ENCODE peak calls at places on chromosomes 5 and 9, in four cellular contexts. Q is Panc1, N is cardiac muscle cell, C is small intestine. P is an unnamed sample.

GRCh38 chr9:87395804-87396458 is 101.7 kb upstream of the DAPK1 start:
- DNase-seq in Q (no peak), C (peak; percentile 73), N (no peak), P (no peak)

GRCh38 chr9:18800579-18800978 is 232.4 kb downstream of the SAXO1 start:
- DNase-seq in Q (no peak), C (no peak), N (no peak), P (no peak)

GRCh38 chr5:124979174-124979573 is 232.7 kb upstream of the ZNF608 start:
- DNase-seq in Q (no peak), C (peak; percentile 21), N (no peak), P (no peak)

GRCh38 chr9:136944519-136945332 is at the start of the genes C8G and FBXW5:
- DNase-seq in Q (peak; percentile 62), N (peak; percentile 96), C (peak; percentile 96), P (peak; percentile 98)

GRCh38 chr5:144028058-144028457 is 142.4 kb downstream of the YIPF5 start:
- DNase-seq in Q (no peak), N (peak; percentile 78), C (no peak), P (no peak)

GRCh38 chr5:58451732-58452565 is 7.9 kb downstream of the PLK2 start:
- DNase-seq in Q (no peak), N (peak; percentile 77), C (no peak), P (no peak)

GRCh38 chr5:9388941-9389674 is 156.8 kb downstream of the SEMA5A start:
- DNase-seq in N (no peak), Q (no peak), C (no peak), P (no peak)

GRCh38 chr5:153696256-153696655 is 205.8 kb downstream of the GRIA1 start:
- DNase-seq in Q (no peak), C (no peak), N (no peak), P (no peak)

GRCh38 chr5:41270423-41271251 is 57.3 kb upstream of the C6 start:
- DNase-seq in C (peak; percentile 78), Q (peak; percentile 64), N (peak; percentile 91), P (peak; percentile 71)

GRCh38 chr9:97038909-97039781 is at the start of gene CTSV:
- DNase-seq in C (peak; percentile 92), N (peak; percentile 90), Q (peak; percentile 32), P (peak; percentile 84)

GRCh38 chr5:117803533-117803932 is 1184.8 kb downstream of the DTWD2 start:
- DNase-seq in Q (no peak), C (no peak), N (peak; percentile 33), P (no peak)

GRCh38 chr9:78714591-78714990 is 417.7 kb downstream of the PSAT1 start:
- DNase-seq in N (no peak), C (no peak), Q (no peak), P (no peak)

GRCh38 chr5:124906339-124907097 is 160.1 kb upstream of the ZNF608 start:
- DNase-seq in Q (no peak), N (peak; percentile 92), C (peak; percentile 71), P (peak; percentile 88)

GRCh38 chr5:53360811-53361210 is 119.6 kb upstream of the FST start:
- DNase-seq in Q (no peak), N (peak; percentile 87), C (no peak), P (no peak)

GRCh38 chr9:120655005-120655622 is 59.2 kb downstream of the MEGF9 start:
- DNase-seq in Q (no peak), N (peak; percentile 11), C (peak; percentile 65), P (no peak)

GRCh38 chr5:66993448-66993847 is 203.2 kb downstream of the CD180 start:
- DNase-seq in C (no peak), Q (no peak), N (no peak), P (no peak)

GRCh38 chr5:84381501-84382362 is 2.9 kb downstream of the EDIL3 start:
- DNase-seq in Q (no peak), C (no peak), N (peak; percentile 31), P (no peak)

GRCh38 chr5:31469886-31470285 is 62.0 kb downstream of the DROSHA start:
- DNase-seq in C (no peak), N (no peak), Q (no peak), P (no peak)

GRCh38 chr5:173963107-173963506 is 25.9 kb upstream of the C5orf47 start:
- DNase-seq in C (no peak), N (peak; percentile 43), Q (peak; percentile 56), P (no peak)

GRCh38 chr9:129143031-129143441 is 31.8 kb downstream of the PTPA start:
- DNase-seq in Q (peak; percentile 68), C (peak; percentile 84), N (peak; percentile 97), P (peak; percentile 94)

GRCh38 chr9:129142536-129142935 is 31.3 kb downstream of the PTPA start:
- DNase-seq in N (no peak), C (no peak), Q (no peak), P (no peak)

GRCh38 chr9:129143461-129143927 is 32.3 kb downstream of the PTPA start:
- DNase-seq in C (no peak), N (peak; percentile 98), Q (no peak), P (peak; percentile 94)

GRCh38 chr9:129141066-129142041 is 30.1 kb downstream of the PTPA start:
- DNase-seq in C (peak; percentile 33), N (peak; percentile 93), Q (no peak), P (peak; percentile 44)

DNA sequence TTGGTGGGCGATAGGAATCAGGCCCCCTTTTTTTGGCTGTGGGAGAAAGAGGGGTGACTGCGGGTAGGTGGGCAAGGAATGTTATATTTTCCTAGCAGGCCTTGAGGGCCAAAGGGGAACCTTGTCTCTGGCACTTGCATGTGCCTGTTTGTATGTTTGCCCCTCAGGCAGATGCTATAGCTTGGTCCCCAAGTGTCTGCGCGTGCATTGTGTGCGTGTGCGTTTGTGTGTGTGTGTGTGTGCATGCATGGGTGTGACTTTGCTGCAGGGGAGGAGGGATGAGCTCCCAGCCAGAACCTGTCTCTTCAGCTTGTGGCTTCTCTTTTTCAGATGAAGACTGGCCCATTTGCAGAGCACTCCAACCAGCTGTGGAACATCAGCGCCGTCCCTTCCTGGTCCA is 30.9 kb downstream of the PTPA start:
- DNase-seq in Q (no peak), C (no peak), N (no peak), P (no peak)
- H3K4me1 ChIP-seq in Q (peaks cover 34% of the 10 kb centered on the region), C (peaks cover 14% of the 10 kb centered on the region), N (peaks cover 70% of the 10 kb centered on the region), P (peaks cover 81% of the 10 kb centered on the region)

GRCh38 chr5:79843450-79844388 is 147.3 kb downstream of the MTX3 start:
- DNase-seq in Q (no peak), C (no peak), N (no peak), P (no peak)

GRCh38 chr5:79847561-79847960 is 143.5 kb downstream of the MTX3 start:
- DNase-seq in N (no peak), C (no peak), Q (no peak), P (no peak)

GRCh38 chr5:79844571-79844970 is 146.5 kb downstream of the MTX3 start:
- DNase-seq in N (no peak), Q (no peak), C (no peak), P (no peak)

GRCh38 chr5:79846198-79846521 is 144.9 kb downstream of the MTX3 start:
- DNase-seq in Q (no peak), C (no peak), N (no peak), P (no peak)

DNA sequence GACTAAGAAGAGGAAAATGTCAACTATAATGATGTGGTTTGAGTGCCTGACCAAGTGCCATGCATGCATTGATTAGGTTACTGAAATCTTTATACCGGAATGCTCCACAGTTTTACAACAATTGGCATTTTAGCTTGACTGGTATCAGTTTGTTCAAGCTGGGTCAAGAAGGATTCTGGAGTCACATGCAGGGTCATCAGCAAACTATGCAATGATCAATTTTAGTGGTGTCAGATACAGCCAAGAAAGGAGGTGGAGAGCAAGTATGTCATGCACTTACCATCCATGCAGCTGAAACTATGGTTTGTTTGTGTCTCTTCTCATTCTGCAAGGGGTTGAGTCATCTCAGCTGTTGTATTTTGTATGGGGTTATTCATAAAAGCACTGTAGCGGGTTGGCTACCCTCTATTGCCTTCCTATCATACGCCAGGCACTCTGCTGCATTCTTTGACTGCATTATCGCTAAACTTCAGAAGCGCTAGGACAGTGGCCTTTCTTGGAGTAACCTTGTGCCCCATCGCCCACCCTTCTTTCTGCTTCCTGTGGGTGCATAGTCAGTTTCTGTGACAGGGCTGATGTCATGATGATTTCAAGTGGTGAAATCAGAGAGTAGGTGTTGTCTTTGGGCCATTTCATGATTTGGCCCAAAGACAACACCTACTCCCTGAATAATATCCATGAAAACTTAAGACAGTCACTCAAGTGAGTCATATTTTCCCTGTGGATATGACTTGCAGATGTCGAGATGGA is 145.4 kb downstream of the MTX3 start:
- DNase-seq in N (peak; percentile 48), C (no peak), Q (no peak), P (no peak)
- H3K4me3 ChIP-seq in N (no peak overlapping the region), C (no peak overlapping the region), Q (no peak overlapping the region), P (no peak overlapping the region)

DNA sequence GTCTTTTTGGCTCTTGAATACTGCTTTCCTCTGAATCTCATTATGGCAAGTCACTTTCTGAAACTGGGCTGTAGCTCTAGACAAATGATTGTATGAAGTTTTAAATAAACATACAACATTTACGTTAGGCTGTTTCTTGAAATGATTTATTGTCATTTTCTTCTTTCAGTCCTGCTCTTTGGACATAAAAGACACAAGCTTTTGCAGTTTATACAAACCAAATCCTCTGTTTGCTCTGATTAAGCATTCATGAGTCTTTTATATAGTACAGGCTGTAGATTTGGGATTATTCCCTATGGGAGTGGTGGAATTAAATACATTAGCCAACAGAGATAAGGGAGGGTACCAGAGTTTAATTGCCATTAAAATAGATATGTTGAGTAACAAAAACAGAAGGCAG is 139.7 kb downstream of the CEP120 start:
- DNase-seq in N (no peak), C (no peak), Q (no peak), P (no peak)
- H3K27ac ChIP-seq in N (no peak overlapping the region), C (no peak overlapping the region), Q (no peak overlapping the region), P (no peak overlapping the region)

GRCh38 chr5:126355940-126356339 is 67.3 kb upstream of the GRAMD2B start:
- DNase-seq in C (peak; percentile 42), Q (no peak), N (no peak), P (no peak)
- H3K4me1 ChIP-seq in C (no peaks in the 10 kb centered on the region), Q (peaks cover 12% of the 10 kb centered on the region), N (peaks cover 13% of the 10 kb centered on the region), P (peaks cover 10% of the 10 kb centered on the region)

GRCh38 chr5:132773114-132773513 is 3.9 kb downstream of the SEPTIN8 start:
- DNase-seq in Q (no peak), C (no peak), N (no peak), P (no peak)

GRCh38 chr5:132775439-132776076 is 1.5 kb downstream of the SEPTIN8 start:
- DNase-seq in N (no peak), C (peak; percentile 41), Q (no peak), P (no peak)

GRCh38 chr5:132773601-132774355 is 3.3 kb downstream of the SEPTIN8 start:
- DNase-seq in Q (no peak), N (no peak), C (no peak), P (no peak)

GRCh38 chr5:132774896-132775295 is 2.1 kb downstream of the SEPTIN8 start:
- DNase-seq in Q (no peak), C (peak; percentile 46), N (no peak), P (peak; percentile 33)

GRCh38 chr5:132774406-132774805 is 2.6 kb downstream of the SEPTIN8 start:
- DNase-seq in C (no peak), Q (no peak), N (no peak), P (no peak)
- H3K4me3 ChIP-seq in C (no peak overlapping the region), Q (no peak overlapping the region), N (no peak overlapping the region), P (no peak overlapping the region)

P was measured in heart right ventricle.